ENCODE peak calls at places on chromosomes 4 and X, in five cellular contexts. D, H, V, I and M are unnamed samples. For H3K27me3, the result is how much of the 10 kb centered on the place peaks cover.

GRCh38 chrX:147912093-147912801 is 528 bp downstream of the FMR1 start:
- DNase-seq in I (peak), V (peak), H (peak), D (no peak), M (peak)

GRCh38 chr4:168304744-168305459 is 13.7 kb downstream of the DDX60 start:
- DNase-seq in D (no peak), I (no peak), H (no peak), V (peak), M (peak)

GRCh38 chrX:150975655-150976390 is 7.3 kb upstream of the HMGB3 start:
- DNase-seq in V (no peak), D (no peak), I (no peak), H (no peak), M (no peak)

GRCh38 chrX:46737041-46737440 is 21.9 kb downstream of the SLC9A7 start:
- DNase-seq in H (no peak), V (no peak), D (no peak), I (no peak), M (no peak)

GRCh38 chr4:156820931-156821330 is 150.7 kb downstream of the PDGFC start:
- DNase-seq in V (no peak), H (no peak), D (no peak), I (no peak), M (peak)

GRCh38 chr4:105966046-105966445 is 70.8 kb downstream of the NPNT start:
- DNase-seq in H (no peak), I (no peak), V (peak), D (no peak), M (peak)

GRCh38 chrX:34341258-34341657 is 209.1 kb upstream of the FAM47A start:
- DNase-seq in D (no peak), I (no peak), V (peak), H (no peak), M (no peak)

GRCh38 chr4:126895988-126896570 is 736.7 kb upstream of the INTU start:
- DNase-seq in I (no peak), D (no peak), V (no peak), H (no peak), M (peak)

GRCh38 chr4:83890816-83891215 is 354.9 kb downstream of the GPAT3 start:
- DNase-seq in D (no peak), V (no peak), I (no peak), H (no peak), M (no peak)

GRCh38 chr4:145881991-145882390 is 56.6 kb downstream of the ZNF827 start:
- DNase-seq in V (no peak), D (no peak), H (peak), I (no peak), M (no peak)

GRCh38 chrX:378443-378842 is 8.3 kb downstream of the PPP2R3B start:
- DNase-seq in V (no peak), I (no peak), D (no peak), H (no peak), M (no peak)

GRCh38 chrX:150569155-150569477 is 695 bp downstream of the MTM1 start:
- DNase-seq in V (peak), D (peak), I (no peak), H (no peak), M (peak)

GRCh38 chrX:134619838-134620237 is 38.4 kb downstream of the PLAC1 start:
- DNase-seq in I (no peak), D (no peak), V (peak), H (no peak), M (no peak)

GRCh38 chr4:155688211-155688610 is 21.6 kb downstream of the GUCY1A1 start:
- DNase-seq in D (no peak), H (no peak), V (no peak), I (no peak), M (no peak)

GRCh38 chr4:116073051-116073450 is 959.6 kb upstream of the NDST4 start:
- DNase-seq in I (no peak), V (peak), H (no peak), D (no peak), M (no peak)

GRCh38 chrX:105658136-105658535 is 164.2 kb upstream of the NRK start:
- DNase-seq in H (no peak), I (no peak), D (no peak), V (peak), M (no peak)

GRCh38 chrX:9055354-9055753 is 21.4 kb upstream of the FAM9B start:
- DNase-seq in I (no peak), D (no peak), H (no peak), V (no peak), M (no peak)

GRCh38 chr4:87848622-87849351 is 16.0 kb downstream of the MEPE start:
- DNase-seq in V (peak), H (peak), I (peak), D (no peak), M (peak)

GRCh38 chrX:21989415-21989814 is 42.7 kb upstream of the PHEX start:
- DNase-seq in D (no peak), V (no peak), I (no peak), H (no peak), M (no peak)

GRCh38 chr4:90174622-90175023 is 47.4 kb downstream of the CCSER1 start:
- DNase-seq in D (no peak), I (no peak), H (no peak), V (peak), M (no peak)

GRCh38 chrX:13164611-13165010 is 120.2 kb upstream of the FAM9C start:
- DNase-seq in H (no peak), V (no peak), D (no peak), I (no peak), M (no peak)

GRCh38 chrX:10022580-10023245 is 55.6 kb downstream of the CLDN34 start:
- DNase-seq in V (no peak), H (no peak), I (peak), D (peak), M (peak)

GRCh38 chr4:145719752-145720624 is 40.0 kb downstream of the C4orf51 start:
- DNase-seq in H (no peak), D (no peak), V (no peak), I (no peak), M (no peak)

GRCh38 chr4:185128272-185129119 is 14.6 kb upstream of the SLC25A4 start:
- DNase-seq in I (peak), H (no peak), D (peak), V (no peak), M (no peak)

GRCh38 chr4:109005523-109005922 is 242.7 kb upstream of the ETNPPL start:
- DNase-seq in D (no peak), H (no peak), V (peak), I (no peak), M (peak)

GRCh38 chr4:7721984-7722551 is 217.6 kb downstream of the AFAP1 start:
- DNase-seq in H (no peak), D (no peak), V (peak), I (no peak), M (no peak)

GRCh38 chrX:9913041-9913440 is 54.1 kb upstream of the CLDN34 start:
- DNase-seq in I (no peak), V (peak), D (no peak), H (no peak), M (peak)

GRCh38 chrX:31323658-31324057 is 251.8 kb upstream of the FTHL17 start:
- DNase-seq in D (no peak), V (no peak), H (no peak), I (no peak), M (no peak)

DNA sequence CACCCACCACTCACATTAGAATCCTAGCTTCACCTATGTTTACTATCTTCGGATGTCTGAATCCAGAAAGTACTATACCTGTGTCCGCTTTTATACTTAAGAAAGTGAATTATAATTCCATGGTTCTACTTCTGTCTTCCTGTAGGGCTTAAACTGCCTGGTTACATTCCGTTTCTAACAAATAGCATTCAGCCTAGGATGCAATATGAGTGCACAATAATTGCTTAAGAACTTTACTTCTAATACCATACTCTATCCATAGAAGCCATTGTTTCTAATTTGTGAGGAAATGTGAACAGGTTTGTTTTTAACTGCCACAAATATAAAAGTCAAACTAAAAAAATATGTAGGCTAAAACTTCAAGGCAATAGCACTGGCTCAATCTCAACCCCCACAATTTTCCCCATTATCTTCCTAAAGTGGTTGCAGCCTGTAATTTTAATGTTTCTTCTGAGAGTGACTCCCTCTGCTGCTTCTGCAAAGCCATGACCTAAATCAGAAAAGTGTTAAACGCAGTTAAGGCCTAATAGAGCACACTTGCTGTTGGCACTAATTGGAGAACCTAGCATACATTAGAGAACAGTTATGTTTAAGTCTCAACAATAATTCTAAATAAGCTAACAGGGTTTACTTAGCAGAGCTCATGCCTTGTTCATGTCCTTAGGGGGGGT is 4.2 kb downstream of the UNC5C start:
- DNase-seq in H (no peak), D (no peak), I (no peak), V (no peak), M (no peak)
- TF ChIP-seq CTCF in H (no peak), D (no peak), I (no peak), V (peak), M (no peak)

GRCh38 chr4:165715989-165716388 is 157.0 kb upstream of the TLL1 start:
- DNase-seq in D (no peak), I (no peak), V (no peak), H (no peak), M (no peak)
- H3K27me3 ChIP-seq in D (under half), I (under half), V (under half), H (under half), M (under half)

DNA sequence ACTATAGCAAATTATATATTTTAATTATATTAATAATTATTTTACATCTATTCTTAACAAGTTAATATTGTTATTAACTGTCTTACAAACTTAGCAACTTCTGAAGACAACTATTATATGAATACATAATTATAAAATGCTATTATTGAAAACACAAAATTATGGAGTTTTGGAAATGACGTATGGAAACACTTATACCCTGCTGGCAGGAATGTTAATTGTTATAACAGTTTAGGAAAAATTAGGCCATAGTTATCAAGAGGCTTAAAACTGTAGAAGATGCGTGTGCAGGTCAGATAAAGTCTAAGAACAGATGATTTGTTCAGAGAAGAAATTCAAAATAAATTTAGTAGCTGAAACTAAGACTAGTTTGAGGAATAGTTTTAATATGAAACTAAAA is 211.7 kb downstream of the FAT4 start:
- DNase-seq in I (no peak), V (peak), H (no peak), D (no peak), M (no peak)
- TF ChIP-seq CTCF in I (no peak), V (peak), H (no peak), D (no peak), M (no peak)

GRCh38 chr4:174218127-174218790 is 65.2 kb downstream of the FBXO8 start:
- DNase-seq in H (no peak), V (no peak), I (no peak), D (no peak), M (no peak)
- H3K27me3 ChIP-seq in H (half or more), V (under half), I (half or more), D (half or more), M (half or more)

GRCh38 chrX:40061871-40062524 is 35.8 kb downstream of the BCOR start:
- DNase-seq in V (no peak), H (no peak), D (no peak), I (no peak), M (no peak)
- TF ChIP-seq CTCF in V (no peak), H (no peak), D (no peak), I (no peak), M (no peak)

GRCh38 chrX:119990409-119990994 is 47.0 kb upstream of the NKAP start:
- DNase-seq in V (no peak), I (no peak), H (no peak), D (no peak), M (no peak)
- H3K27me3 ChIP-seq in V (half or more), I (half or more), H (under half), D (half or more), M (under half)

DNA sequence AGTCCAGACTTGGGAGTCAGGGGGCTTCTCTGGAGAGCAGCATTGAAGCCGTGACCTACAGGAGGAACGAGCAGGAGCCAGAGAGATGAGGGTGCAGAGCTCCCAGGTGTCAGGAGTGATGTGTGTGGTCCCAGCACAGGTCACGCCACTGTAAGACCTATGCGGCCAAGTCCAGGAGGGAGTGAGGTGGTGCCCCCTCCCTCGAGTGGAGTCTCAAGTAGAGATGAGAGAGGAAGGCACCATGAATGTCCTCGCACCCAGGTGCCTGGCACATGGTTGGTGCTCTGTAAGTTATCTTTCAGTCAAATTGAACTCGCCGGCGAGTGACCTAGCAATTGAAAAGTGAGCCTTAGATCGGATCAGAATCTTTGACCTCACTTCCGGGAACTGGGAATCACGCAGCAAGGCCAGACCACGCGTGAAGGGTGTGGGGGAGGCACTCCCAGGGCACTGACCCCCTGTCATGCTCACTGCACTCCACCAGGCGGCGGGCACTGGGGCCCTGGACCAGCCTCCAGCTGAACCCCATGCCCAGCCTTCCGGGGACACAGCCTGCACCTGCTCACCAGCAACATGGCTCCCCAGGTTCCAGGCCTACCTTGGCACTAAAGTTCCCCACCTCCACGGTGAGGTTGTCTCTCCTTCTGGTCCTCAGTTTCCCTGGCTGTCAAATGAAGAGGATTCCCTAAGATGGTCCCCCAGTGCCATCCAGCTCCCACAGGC is 127.4 kb downstream of the HMX1 start:
- DNase-seq in H (no peak), V (no peak), D (no peak), I (no peak), M (no peak)
- TF ChIP-seq CTCF in H (no peak), V (no peak), D (no peak), I (no peak), M (no peak)

GRCh38 chr4:117429506-117429905 is 344.1 kb upstream of the TRAM1L1 start:
- DNase-seq in I (peak), D (no peak), V (no peak), H (no peak), M (no peak)

GRCh38 chr4:117434424-117434823 is 349.0 kb upstream of the TRAM1L1 start:
- DNase-seq in I (no peak), D (no peak), H (no peak), V (no peak), M (no peak)

DNA sequence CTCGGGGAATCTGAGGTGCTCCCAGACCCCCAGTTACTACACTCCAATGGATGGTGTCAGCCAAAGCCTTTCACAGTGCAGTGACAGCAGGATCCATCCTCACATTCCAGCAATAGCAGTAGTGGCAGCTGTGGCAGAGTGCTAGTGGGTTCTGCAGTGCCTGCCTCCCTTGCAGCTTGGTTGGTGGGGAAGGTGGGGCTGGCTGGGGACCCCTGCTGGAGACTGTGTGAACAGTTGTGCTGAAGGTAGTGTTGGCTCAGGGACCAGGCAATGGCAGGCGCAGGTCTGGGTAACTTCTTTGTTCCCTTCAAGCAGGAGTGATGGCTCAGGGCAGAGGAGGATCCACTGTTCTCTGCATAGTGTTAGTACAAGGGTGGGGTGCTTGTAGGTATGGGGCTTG is 343.7 kb upstream of the TRAM1L1 start:
- DNase-seq in D (no peak), H (no peak), I (no peak), V (no peak), M (no peak)
- H3K27me3 ChIP-seq in D (under half), H (under half), I (under half), V (under half), M (under half)